ENCODE peak calls at places on chromosomes 6 and 20, in nine cellular contexts. Y is ovary, H is uterus, S is heart left ventricle, J is HCT116, F is body of pancreas, T is K562, E is thyroid gland, D is stomach. Q is an unnamed sample. For H3K4me1, the result is how much of the 10 kb centered on the place peaks cover.

GRCh38 chr6:33314515-33314942 is 651 bp upstream of the TAPBP start:
- DNase-seq in F (peak), D (peak), H (peak), E (peak), S (peak), T (peak), Y (peak), J (no peak), Q (peak)

GRCh38 chr6:169225131-169225576 is 28.5 kb downstream of the THBS2 start:
- DNase-seq in Y (peak), H (peak), F (no peak), D (peak), T (no peak), J (no peak), S (no peak), E (no peak), Q (no peak)

GRCh38 chr6:40540790-40541189 is 46.4 kb downstream of the LRFN2 start:
- DNase-seq in E (no peak), F (no peak), J (no peak), T (no peak), D (no peak), Y (no peak), S (no peak), H (no peak), Q (no peak)

GRCh38 chr6:134816300-134816699 is 133.6 kb downstream of the ALDH8A1 start:
- DNase-seq in E (no peak), H (no peak), J (no peak), F (no peak), Y (no peak), T (no peak), D (no peak), S (no peak), Q (no peak)

GRCh38 chr20:61556116-61556515 is 304.1 kb downstream of the CDH4 start:
- DNase-seq in J (no peak), Y (no peak), T (no peak), D (no peak), H (no peak), E (no peak), F (no peak), S (no peak), Q (no peak)

GRCh38 chr6:141587482-141588266 is 545.1 kb upstream of the GJE1 start:
- DNase-seq in E (no peak), S (no peak), H (no peak), D (no peak), F (no peak), J (no peak), Y (no peak), T (no peak), Q (no peak)

GRCh38 chr6:113149511-113149910 is 707.6 kb upstream of the MARCKS start:
- DNase-seq in Y (no peak), S (no peak), J (no peak), T (no peak), E (no peak), F (no peak), H (no peak), D (no peak), Q (no peak)

GRCh38 chr6:73086726-73087125 is 138.6 kb downstream of the KHDC1L start:
- DNase-seq in S (no peak), E (no peak), Y (no peak), F (no peak), T (no peak), H (no peak), D (no peak), J (no peak), Q (no peak)

GRCh38 chr6:33781105-33781975 is 7.6 kb downstream of the LEMD2 start:
- DNase-seq in H (no peak), T (no peak), J (peak), S (peak), Y (no peak), D (no peak), F (no peak), E (no peak), Q (no peak)

GRCh38 chr20:56795492-56795891 is 166.4 kb downstream of the TFAP2C start:
- DNase-seq in S (no peak), D (no peak), J (no peak), F (no peak), H (no peak), E (no peak), T (no peak), Y (no peak), Q (no peak)

GRCh38 chr20:25706793-25707192 is 10.1 kb upstream of the ZNF337 start:
- DNase-seq in J (no peak), F (no peak), E (no peak), S (no peak), T (no peak), Y (no peak), D (no peak), H (no peak), Q (no peak)

GRCh38 chr6:135251416-135251815 is 70.3 kb downstream of the MYB start:
- DNase-seq in J (no peak), Y (no peak), E (no peak), S (no peak), H (no peak), T (no peak), D (peak), F (no peak), Q (peak)

GRCh38 chr20:56343861-56344381 is 14.9 kb upstream of the FAM210B start:
- DNase-seq in H (peak), Y (peak), E (peak), F (peak), D (peak), T (peak), S (no peak), J (no peak), Q (peak)

GRCh38 chr6:57182017-57182432 is 9.9 kb downstream of the BAG2 start:
- DNase-seq in Y (no peak), J (no peak), S (no peak), D (no peak), T (peak), F (no peak), E (no peak), H (no peak), Q (no peak)

GRCh38 chr6:127031511-127031910 is 87.0 kb upstream of the RSPO3 start:
- DNase-seq in D (no peak), S (no peak), F (no peak), H (no peak), J (no peak), Y (no peak), E (no peak), T (no peak), Q (no peak)

GRCh38 chr20:63734946-63735858 is 1.3 kb upstream of the LIME1 start:
- DNase-seq in D (no peak), T (no peak), Y (no peak), J (no peak), E (no peak), H (no peak), F (no peak), S (no peak), Q (no peak)

GRCh38 chr6:81865712-81866111 is 113.2 kb upstream of the TENT5A start:
- DNase-seq in Y (no peak), J (no peak), T (no peak), D (no peak), H (no peak), S (no peak), F (no peak), E (no peak), Q (no peak)

GRCh38 chr6:54043360-54043759 is 67.9 kb upstream of the MLIP start:
- DNase-seq in Y (no peak), S (no peak), D (no peak), J (no peak), H (no peak), F (no peak), T (no peak), E (no peak), Q (no peak)

GRCh38 chr20:35171753-35172433 is at the start of gene PROCR:
- DNase-seq in J (peak), Y (peak), T (peak), F (peak), H (peak), S (peak), D (peak), E (peak), Q (peak)

GRCh38 chr20:50710492-50711063 is 19.2 kb upstream of the RIPOR3 start:
- DNase-seq in J (no peak), S (no peak), E (no peak), Y (no peak), F (no peak), D (no peak), T (peak), H (no peak), Q (no peak)

GRCh38 chr20:56810141-56810540 is 181.0 kb downstream of the TFAP2C start:
- DNase-seq in Y (no peak), D (no peak), J (no peak), S (no peak), T (no peak), F (no peak), H (no peak), E (no peak), Q (no peak)

GRCh38 chr6:158769696-158770446 is 49.3 kb downstream of the EZR start:
- DNase-seq in D (no peak), S (no peak), F (no peak), H (no peak), E (no peak), Y (no peak), J (no peak), T (no peak), Q (no peak)

GRCh38 chr6:105326216-105326615 is 76.7 kb downstream of the PREP start:
- DNase-seq in F (peak), H (no peak), E (peak), J (peak), T (no peak), S (no peak), Y (no peak), D (peak), Q (peak)

GRCh38 chr20:39850821-39851330 is 838.2 kb downstream of the MAFB start:
- DNase-seq in T (no peak), S (no peak), F (no peak), E (no peak), D (no peak), Y (no peak), H (no peak), J (no peak), Q (no peak)

GRCh38 chr6:123668063-123668462 is 31.3 kb upstream of the TRDN start:
- DNase-seq in Y (no peak), J (no peak), T (no peak), H (no peak), E (no peak), S (no peak), D (no peak), F (no peak), Q (no peak)

GRCh38 chr6:26575494-26575939 is 21.2 kb upstream of the ABT1 start:
- DNase-seq in S (no peak), E (no peak), D (no peak), F (no peak), H (no peak), J (no peak), T (peak), Y (no peak), Q (no peak)

GRCh38 chr20:33132858-33133615 is 34.9 kb upstream of the BPIFA2 start:
- DNase-seq in E (no peak), D (no peak), J (no peak), F (no peak), Y (no peak), H (no peak), S (no peak), T (no peak), Q (no peak)

GRCh38 chr6:6734463-6735455 is 146.2 kb downstream of the LY86 start:
- DNase-seq in E (no peak), F (no peak), T (no peak), D (no peak), Y (no peak), S (no peak), J (no peak), H (no peak), Q (peak)

GRCh38 chr6:3159805-3160781 is 2.7 kb upstream of the TUBB2A start:
- DNase-seq in S (no peak), D (peak), F (peak), J (peak), T (peak), Y (no peak), H (no peak), E (no peak), Q (peak)

GRCh38 chr6:122996797-122997520 is 924 bp downstream of the CLVS2 start:
- DNase-seq in T (no peak), D (no peak), J (no peak), F (no peak), S (no peak), E (no peak), Y (no peak), H (no peak), Q (no peak)

GRCh38 chr6:7894272-7895124 is 16.1 kb downstream of the TXNDC5 start:
- DNase-seq in H (no peak), T (no peak), J (no peak), E (no peak), D (no peak), F (no peak), Y (no peak), S (no peak), Q (no peak)

GRCh38 chr6:119012521-119012920 is 65.9 kb downstream of the FAM184A start:
- DNase-seq in H (no peak), D (no peak), J (no peak), Y (no peak), F (no peak), T (no peak), E (no peak), S (no peak), Q (no peak)

GRCh38 chr6:40585661-40586269 is 1.4 kb downstream of the LRFN2 start:
- DNase-seq in F (no peak), J (no peak), D (no peak), E (no peak), H (no peak), T (no peak), Y (no peak), S (no peak), Q (no peak)

GRCh38 chr20:37296371-37296770 is 6.9 kb downstream of the MANBAL start:
- DNase-seq in E (no peak), J (no peak), T (no peak), D (no peak), F (no peak), Y (no peak), H (no peak), S (no peak), Q (no peak)

GRCh38 chr6:105545947-105546710 is 143.2 kb upstream of the PREP start:
- DNase-seq in J (no peak), T (no peak), Y (no peak), F (no peak), E (no peak), D (no peak), H (peak), S (no peak), Q (no peak)

DNA sequence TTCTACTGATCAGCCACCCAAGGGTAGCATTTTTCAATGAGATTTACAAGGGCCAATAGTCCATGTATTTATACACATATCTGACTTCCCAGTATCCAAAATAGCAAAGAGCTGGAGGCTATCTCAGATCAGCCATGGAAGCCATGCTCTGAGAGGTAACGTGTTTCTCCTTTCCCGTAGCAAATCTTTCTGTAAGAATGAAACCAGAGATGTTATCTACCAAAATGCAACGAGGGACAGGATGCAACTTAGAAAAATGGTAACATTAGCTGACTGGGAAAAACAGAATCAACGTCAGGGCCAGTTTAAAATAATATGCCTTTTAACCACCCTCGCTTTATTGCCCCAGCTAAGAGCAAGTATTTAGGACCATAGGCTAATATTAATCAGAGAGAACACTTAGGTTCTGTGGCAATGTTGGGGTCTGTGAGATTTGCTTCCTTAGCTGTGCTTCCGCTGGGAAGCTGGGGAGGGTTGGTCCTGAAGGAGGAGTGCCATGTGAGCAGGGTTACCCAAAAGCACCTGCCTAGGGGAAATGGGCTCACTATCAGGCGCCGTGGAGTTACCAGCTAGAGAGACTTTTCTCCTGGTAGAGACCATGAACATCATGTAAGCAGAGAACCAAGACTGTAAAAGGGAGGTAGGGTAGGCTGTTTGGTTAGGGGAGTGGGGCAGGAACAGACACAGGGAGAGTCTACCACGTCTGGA is 1.2 kb downstream of the ZNF831 start:
- DNase-seq in J (no peak), E (no peak), H (no peak), Y (no peak), D (no peak), F (no peak), S (no peak), T (no peak), Q (no peak)
- H3K4me1 ChIP-seq in J (under half), E (under half), H (under half), Y (under half), D (under half), F (under half), S (under half), T (under half), Q (under half)

GRCh38 chr20:49561256-49561655 is 6.7 kb downstream of the PTGIS start:
- DNase-seq in T (no peak), D (peak), J (no peak), E (no peak), Y (no peak), H (no peak), S (no peak), F (no peak), Q (peak)

GRCh38 chr20:49563015-49563980 is 4.6 kb downstream of the PTGIS start:
- DNase-seq in F (no peak), S (no peak), D (no peak), Y (no peak), H (no peak), J (no peak), T (no peak), E (no peak), Q (no peak)

GRCh38 chr20:49560646-49561045 is 7.3 kb downstream of the PTGIS start:
- DNase-seq in J (no peak), E (no peak), Y (no peak), S (no peak), T (no peak), D (peak), H (no peak), F (no peak), Q (peak)

GRCh38 chr20:49561806-49562205 is 6.1 kb downstream of the PTGIS start:
- DNase-seq in Y (no peak), H (no peak), D (no peak), J (no peak), F (no peak), S (no peak), T (no peak), E (no peak), Q (no peak)

DNA sequence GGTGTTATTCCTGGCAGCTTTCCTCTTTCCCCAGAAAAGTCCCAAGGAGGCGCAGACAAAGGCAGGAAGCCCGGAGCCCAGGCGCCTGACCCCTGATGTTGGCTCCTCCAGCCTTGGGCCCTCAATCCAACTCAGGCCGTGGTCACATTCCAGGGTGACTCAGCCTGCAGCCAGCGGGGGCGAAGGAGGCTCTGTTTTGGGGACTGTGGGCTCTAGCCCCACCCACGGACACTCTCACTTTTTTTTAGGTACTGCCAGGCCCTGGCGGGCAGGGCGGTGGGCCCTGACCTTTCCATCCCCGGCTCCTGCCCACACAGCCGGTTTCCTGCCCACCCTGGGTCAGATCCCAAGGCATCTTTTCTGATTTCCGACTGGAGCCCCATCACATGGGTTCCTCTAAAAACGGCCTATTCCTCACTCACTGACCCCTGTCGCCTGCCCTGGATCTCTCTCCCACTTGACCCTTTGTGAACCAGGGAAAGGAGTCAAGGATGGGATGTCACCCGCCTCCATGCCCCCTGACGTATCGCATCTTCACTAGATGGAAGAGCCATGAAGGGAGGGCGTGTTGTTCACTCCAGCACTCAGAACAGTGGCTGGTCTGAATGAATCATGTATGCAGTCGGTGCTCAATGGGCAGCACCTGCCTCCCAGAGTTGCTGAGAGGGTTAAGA is 5.5 kb downstream of the PTGIS start:
- DNase-seq in E (peak), T (peak), S (peak), D (peak), Y (peak), F (peak), H (peak), J (peak), Q (peak)
- TF ChIP-seq POLR2A in E (no peak), T (no peak), S (no peak), D (no peak), Y (no peak), F (no peak), H (peak), J (no peak), Q (no peak)

GRCh38 chr20:45362804-45363610 is at the start of gene SYS1:
- DNase-seq in E (peak), Y (peak), S (peak), D (peak), H (peak), J (peak), T (peak), F (peak), Q (peak)

GRCh38 chr20:45359069-45359405 is 3.9 kb upstream of the SYS1 start:
- DNase-seq in F (no peak), S (no peak), H (no peak), T (no peak), E (no peak), D (peak), Y (no peak), J (no peak), Q (no peak)

GRCh38 chr20:45361794-45362193 is 1.2 kb upstream of the SYS1 start:
- DNase-seq in F (no peak), D (no peak), J (no peak), S (no peak), H (no peak), Y (no peak), E (no peak), T (no peak), Q (no peak)

GRCh38 chr20:45358282-45359068 is 4.5 kb upstream of the SYS1 start:
- DNase-seq in F (peak), J (no peak), T (peak), E (peak), D (peak), H (peak), Y (peak), S (peak), Q (peak)

GRCh38 chr20:45359406-45360148 is 3.4 kb upstream of the SYS1 start:
- DNase-seq in H (peak), E (no peak), D (peak), T (no peak), S (no peak), J (no peak), Y (no peak), F (peak), Q (peak)
- H3K4me1 ChIP-seq in H (under half), E (under half), D (half or more), T (under half), S (under half), J (half or more), Y (under half), F (half or more), Q (half or more)

GRCh38 chr20:17968366-17969275 is at the start of the genes MGME1 and SNX5:
- DNase-seq in T (peak), D (peak), J (peak), S (peak), E (peak), F (peak), Y (peak), H (peak), Q (peak)
- TF ChIP-seq POLR2A in T (peak), D (no peak), J (peak), S (no peak), E (peak), F (peak), Y (no peak), H (peak), Q (peak)